ENCODE peak calls at places on chromosomes 5 and 9, in ten cellular contexts. X, V, K, D, M, T, L, N, I and F are unnamed samples.

GRCh38 chr9:96603305-96604004 is 16.2 kb downstream of the CDC14B start:
- DNase-seq in X (peak), V (no peak), K (no peak), D (no peak), M (peak), T (peak), L (no peak), N (no peak), I (no peak), F (no peak)

GRCh38 chr5:88772047-88772446 is 110.9 kb downstream of the MEF2C start:
- DNase-seq in X (no peak), V (no peak), K (no peak), D (no peak), M (no peak), T (no peak), L (no peak), N (no peak), I (no peak), F (no peak)

GRCh38 chr5:89064054-89064453 is 181.1 kb upstream of the MEF2C start:
- DNase-seq in X (no peak), V (no peak), K (no peak), D (no peak), M (peak), T (no peak), L (no peak), N (no peak), I (no peak), F (no peak)

GRCh38 chr9:95985656-95986055 is 110.2 kb downstream of the ERCC6L2 start:
- DNase-seq in X (no peak), V (no peak), K (no peak), D (no peak), M (no peak), T (no peak), L (no peak), N (no peak), I (no peak), F (no peak)

GRCh38 chr9:129685220-129685932 is 19.9 kb downstream of the PRRX2 start:
- DNase-seq in X (no peak), V (no peak), K (peak), D (peak), M (no peak), T (peak), L (no peak), N (no peak), I (no peak), F (no peak)

GRCh38 chr9:20620658-20621552 is 1.4 kb downstream of the MLLT3 start:
- DNase-seq in X (no peak), V (no peak), K (peak), D (peak), M (peak), T (peak), L (peak), N (peak), I (peak), F (no peak)

GRCh38 chr9:107190031-107190935 is 92.8 kb upstream of the RAD23B start:
- DNase-seq in X (peak), V (no peak), K (no peak), D (no peak), M (peak), T (peak), L (no peak), N (no peak), I (no peak), F (no peak)

GRCh38 chr5:175743676-175744210 is 85.9 kb downstream of the HRH2 start:
- DNase-seq in X (no peak), V (no peak), K (peak), D (no peak), M (no peak), T (peak), L (no peak), N (no peak), I (no peak), F (no peak)

GRCh38 chr9:79809931-79810330 is 238.2 kb downstream of the TLE4 start:
- DNase-seq in X (peak), V (no peak), K (no peak), D (no peak), M (peak), T (peak), L (no peak), N (no peak), I (no peak), F (no peak)